ENCODE peak calls at places on chromosomes 3 and 15, in nine cellular contexts. K, Y, V, T, C, O, D, P and L are unnamed samples.

GRCh38 chr3:151037746-151038145 is 47.7 kb upstream of the MED12L start:
- DNase-seq in D (peak; percentile 4), C (peak; percentile 62), O (no peak), V (no peak), T (no peak), K (peak; percentile 78), P (peak; percentile 40), Y (no peak), L (peak; percentile 9)

GRCh38 chr3:67578416-67578815 is 76.0 kb downstream of the SUCLG2 start:
- DNase-seq in Y (no peak), K (no peak), P (no peak), C (no peak), O (no peak), D (no peak), T (no peak), V (no peak), L (no peak)

GRCh38 chr3:179898024-179898423 is 138.7 kb downstream of the PEX5L start:
- DNase-seq in V (no peak), D (peak; percentile 66), T (no peak), C (no peak), Y (no peak), P (no peak), O (peak; percentile 93), K (no peak), L (no peak)

GRCh38 chr3:13015286-13016082 is 57.7 kb downstream of the IQSEC1 start:
- DNase-seq in C (peak; percentile 70), D (no peak), Y (no peak), O (no peak), T (peak; percentile 40), P (no peak), K (peak; percentile 84), V (no peak), L (peak; percentile 63)

GRCh38 chr15:68313501-68314390 is 36.2 kb downstream of the FEM1B start:
- DNase-seq in O (no peak), D (no peak), C (no peak), Y (no peak), K (no peak), T (no peak), P (peak; percentile 11), V (peak; percentile 9), L (no peak)

GRCh38 chr3:195001961-195002861 is 268.7 kb downstream of the XXYLT1 start:
- DNase-seq in Y (no peak), T (no peak), P (no peak), C (no peak), V (peak; percentile 20), O (peak; percentile 83), D (peak; percentile 37), K (peak; percentile 90), L (peak; percentile 78)

GRCh38 chr3:43012189-43012588 is 33.1 kb downstream of the GASK1A start:
- DNase-seq in Y (no peak), D (no peak), V (no peak), K (no peak), C (no peak), T (no peak), P (no peak), O (no peak), L (no peak)

GRCh38 chr15:59492389-59493377 is 54.7 kb downstream of the FAM81A start:
- DNase-seq in Y (peak; percentile 61), V (peak; percentile 44), T (peak; percentile 28), P (peak; percentile 72), C (peak; percentile 69), K (no peak), D (peak; percentile 60), O (peak; percentile 76), L (peak; percentile 64)

GRCh38 chr15:58467722-58468436 is 36.1 kb downstream of the LIPC start:
- DNase-seq in K (no peak), C (no peak), P (peak; percentile 57), Y (no peak), D (peak; percentile 60), O (no peak), V (no peak), T (no peak), L (no peak)

GRCh38 chr3:75906555-75907112 is 121.3 kb upstream of the ZNF717 start:
- DNase-seq in D (no peak), C (peak; percentile 62), O (no peak), V (no peak), K (peak; percentile 61), T (no peak), P (no peak), Y (no peak), L (no peak)
- H3K4me3 ChIP-seq in D (no peak overlapping the region), C (no peak overlapping the region), O (no peak overlapping the region), V (peak overlapping the region; percentile 20), K (no peak overlapping the region), T (no peak overlapping the region), P (no peak overlapping the region), Y (no peak overlapping the region), L (no peak overlapping the region)

GRCh38 chr3:105809204-105809893 is 59.5 kb downstream of the CBLB start:
- DNase-seq in O (no peak), K (no peak), T (no peak), C (no peak), P (no peak), D (no peak), Y (no peak), V (no peak), L (no peak)
- H3K27ac ChIP-seq in O (peak overlapping the region; percentile 63), K (no peak overlapping the region), T (no peak overlapping the region), C (no peak overlapping the region), P (no peak overlapping the region), D (no peak overlapping the region), Y (no peak overlapping the region), V (no peak overlapping the region), L (peak overlapping the region; percentile 2)

GRCh38 chr15:90531147-90531546 is 1.4 kb downstream of the CRTC3 start:
- DNase-seq in P (no peak), O (no peak), K (no peak), C (no peak), T (no peak), D (no peak), Y (no peak), V (no peak), L (no peak)
- H3K4me3 ChIP-seq in P (peak overlapping the region; percentile 89), O (peak overlapping the region; percentile 97), K (peak overlapping the region; percentile 85), C (peak overlapping the region; percentile 73), T (peak overlapping the region; percentile 80), D (peak overlapping the region; percentile 65), Y (peak overlapping the region; percentile 86), V (peak overlapping the region; percentile 68), L (peak overlapping the region; percentile 80)

GRCh38 chr15:64544450-64544849 is 84.1 kb downstream of the ZNF609 start:
- DNase-seq in D (no peak), T (no peak), P (no peak), O (no peak), Y (no peak), C (no peak), V (no peak), K (no peak), L (no peak)
- H3K27ac ChIP-seq in D (no peak overlapping the region), T (no peak overlapping the region), P (no peak overlapping the region), O (no peak overlapping the region), Y (no peak overlapping the region), C (no peak overlapping the region), V (no peak overlapping the region), K (no peak overlapping the region), L (no peak overlapping the region)

GRCh38 chr15:80151576-80151975 is 1.2 kb upstream of the FAH start:
- DNase-seq in O (no peak), D (no peak), K (no peak), T (no peak), C (no peak), P (no peak), Y (no peak), V (no peak), L (no peak)
- H3K4me3 ChIP-seq in O (peak overlapping the region; percentile 64), D (no peak overlapping the region), K (peak overlapping the region; percentile 30), T (no peak overlapping the region), C (no peak overlapping the region), P (peak overlapping the region; percentile 73), Y (no peak overlapping the region), V (no peak overlapping the region), L (no peak overlapping the region)

DNA sequence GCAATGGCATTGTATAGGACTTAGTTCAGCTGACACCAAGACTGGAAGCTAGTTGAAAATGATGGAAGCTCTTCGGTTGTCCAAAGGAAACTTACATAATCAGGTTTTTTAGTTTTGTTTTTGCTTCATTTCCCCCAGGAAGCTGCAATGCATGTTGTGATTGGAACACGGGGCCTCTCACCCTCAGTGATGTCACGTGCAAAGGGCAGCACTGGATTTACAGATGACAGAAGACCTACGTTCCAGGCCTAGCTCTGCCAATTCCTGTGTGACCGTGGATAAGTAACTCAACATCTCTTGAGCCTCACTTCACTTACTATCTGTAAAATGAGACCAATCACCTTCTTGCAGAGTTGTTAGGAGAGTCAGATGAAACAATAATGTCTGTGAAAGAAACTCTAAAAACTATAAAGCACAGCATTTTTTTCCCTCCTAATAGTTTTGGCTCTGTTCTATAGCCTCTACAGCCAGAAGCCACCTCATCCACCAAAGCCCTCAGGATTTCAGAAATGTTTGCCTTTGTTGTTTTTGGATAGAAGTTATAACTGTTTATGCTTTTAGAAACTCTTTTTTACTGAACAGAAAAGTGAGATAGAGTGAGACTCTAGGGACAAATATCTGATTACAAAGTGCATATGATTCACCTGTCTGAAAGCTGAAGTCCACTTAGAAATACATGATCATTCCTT is 4.6 kb downstream of the RBSN start:
- DNase-seq in C (no peak), V (no peak), K (no peak), P (no peak), D (no peak), O (no peak), T (no peak), Y (no peak), L (no peak)
- H3K27ac ChIP-seq in C (no peak overlapping the region), V (no peak overlapping the region), K (no peak overlapping the region), P (no peak overlapping the region), D (no peak overlapping the region), O (no peak overlapping the region), T (no peak overlapping the region), Y (no peak overlapping the region), L (no peak overlapping the region)

DNA sequence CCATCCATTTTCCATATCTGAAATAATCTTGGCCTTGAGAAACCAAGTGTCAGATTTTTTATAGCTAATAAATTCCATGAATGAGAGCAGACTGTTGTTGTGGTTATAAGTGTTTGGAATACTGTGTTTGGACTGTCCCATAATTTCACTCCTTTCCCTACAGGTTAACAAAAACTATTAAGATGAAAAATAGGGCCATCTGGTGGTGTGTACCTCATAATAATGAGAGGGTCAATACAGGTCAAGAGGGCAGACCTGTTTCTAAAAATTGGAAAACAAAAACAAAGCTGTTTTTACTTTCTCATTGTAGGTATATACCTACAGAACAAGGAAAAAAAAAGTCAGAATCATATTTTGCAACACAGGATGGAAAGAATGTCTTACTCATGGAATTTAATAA is 553.8 kb upstream of the SGO1 start:
- DNase-seq in O (no peak), K (no peak), C (no peak), P (no peak), D (no peak), V (no peak), Y (no peak), T (no peak), L (no peak)
- H3K4me3 ChIP-seq in O (no peak overlapping the region), K (no peak overlapping the region), C (no peak overlapping the region), P (no peak overlapping the region), D (no peak overlapping the region), V (no peak overlapping the region), Y (no peak overlapping the region), T (no peak overlapping the region), L (no peak overlapping the region)